ENCODE peak calls at places on chromosomes 5 and 9, in seven cellular contexts. One of them, this sample, is unnamed.

GRCh38 chr5:33105521-33105941 is 335.2 kb upstream of the TARS1 start:
- DNase-seq in aorta: no peak
- DNase-seq in DND-41: no peak
- DNase-seq in tibial nerve: no peak
- DNase-seq in heart right ventricle: no peak
- DNase-seq in WERI-Rb-1: no peak
- DNase-seq in transverse colon: no peak
- DNase-seq in this sample: no peak

GRCh38 chr5:115898656-115899055 is 56.9 kb downstream of the AP3S1 start:
- DNase-seq in DND-41: no peak
- DNase-seq in WERI-Rb-1: no peak
- DNase-seq in aorta: no peak
- DNase-seq in heart right ventricle: no peak
- DNase-seq in tibial nerve: no peak
- DNase-seq in transverse colon: no peak
- DNase-seq in this sample: no peak

GRCh38 chr5:102910240-102911226 is 155.4 kb downstream of the PAM start:
- DNase-seq in transverse colon: no peak
- DNase-seq in WERI-Rb-1: no peak
- DNase-seq in aorta: no peak
- DNase-seq in DND-41: no peak
- DNase-seq in heart right ventricle: no peak
- DNase-seq in tibial nerve: no peak
- DNase-seq in this sample: no peak

GRCh38 chr5:59132131-59132530 is 549.3 kb downstream of the RAB3C start:
- DNase-seq in transverse colon: no peak
- DNase-seq in heart right ventricle: no peak
- DNase-seq in aorta: no peak
- DNase-seq in tibial nerve: no peak
- DNase-seq in DND-41: no peak
- DNase-seq in WERI-Rb-1: no peak
- DNase-seq in this sample: peak; percentile 70

GRCh38 chr9:93118863-93119702 is 15.0 kb downstream of the NINJ1 start:
- DNase-seq in DND-41: no peak
- DNase-seq in WERI-Rb-1: no peak
- DNase-seq in aorta: peak; percentile 53
- DNase-seq in tibial nerve: no peak
- DNase-seq in heart right ventricle: no peak
- DNase-seq in transverse colon: no peak
- DNase-seq in this sample: peak; percentile 29

GRCh38 chr5:77844408-77845272 is 68.5 kb upstream of the TBCA start:
- DNase-seq in DND-41: no peak
- DNase-seq in aorta: no peak
- DNase-seq in transverse colon: no peak
- DNase-seq in WERI-Rb-1: no peak
- DNase-seq in tibial nerve: no peak
- DNase-seq in heart right ventricle: no peak
- DNase-seq in this sample: no peak

GRCh38 chr9:69153707-69154521 is 20.2 kb upstream of the TJP2 start:
- DNase-seq in tibial nerve: no peak
- DNase-seq in DND-41: no peak
- DNase-seq in aorta: no peak
- DNase-seq in heart right ventricle: no peak
- DNase-seq in WERI-Rb-1: no peak
- DNase-seq in transverse colon: no peak
- DNase-seq in this sample: no peak

GRCh38 chr5:36787365-36787764 is 89.2 kb upstream of the NIPBL start:
- DNase-seq in DND-41: no peak
- DNase-seq in WERI-Rb-1: no peak
- DNase-seq in aorta: no peak
- DNase-seq in transverse colon: no peak
- DNase-seq in tibial nerve: no peak
- DNase-seq in heart right ventricle: no peak
- DNase-seq in this sample: no peak

GRCh38 chr5:52587131-52587530 is 200.6 kb upstream of the ITGA1 start:
- DNase-seq in tibial nerve: no peak
- DNase-seq in aorta: no peak
- DNase-seq in DND-41: no peak
- DNase-seq in heart right ventricle: no peak
- DNase-seq in WERI-Rb-1: no peak
- DNase-seq in transverse colon: no peak
- DNase-seq in this sample: no peak

GRCh38 chr9:15480028-15480427 is 30.7 kb downstream of the PSIP1 start:
- DNase-seq in WERI-Rb-1: no peak
- DNase-seq in aorta: no peak
- DNase-seq in tibial nerve: no peak
- DNase-seq in heart right ventricle: no peak
- DNase-seq in transverse colon: no peak
- DNase-seq in DND-41: no peak
- DNase-seq in this sample: no peak

GRCh38 chr5:151054713-151055112 is 26.1 kb downstream of the TNIP1 start:
- DNase-seq in DND-41: no peak
- DNase-seq in WERI-Rb-1: no peak
- DNase-seq in heart right ventricle: no peak
- DNase-seq in tibial nerve: no peak
- DNase-seq in aorta: no peak
- DNase-seq in transverse colon: peak; percentile 79
- DNase-seq in this sample: no peak

GRCh38 chr5:150642567-150642927 is 2.1 kb downstream of the SYNPO start:
- DNase-seq in transverse colon: peak; percentile 57
- DNase-seq in DND-41: no peak
- DNase-seq in aorta: peak; percentile 90
- DNase-seq in tibial nerve: peak; percentile 76
- DNase-seq in heart right ventricle: peak; percentile 64
- DNase-seq in WERI-Rb-1: no peak
- DNase-seq in this sample: no peak

GRCh38 chr9:1050125-1050895 is at the start of gene DMRT2:
- DNase-seq in tibial nerve: peak; percentile 92
- DNase-seq in aorta: peak; percentile 84
- DNase-seq in transverse colon: peak; percentile 93
- DNase-seq in DND-41: no peak
- DNase-seq in heart right ventricle: peak; percentile 84
- DNase-seq in WERI-Rb-1: peak; percentile 89
- DNase-seq in this sample: no peak

GRCh38 chr5:172956936-172957335 is 2.3 kb upstream of the RPL26L1 start:
- DNase-seq in DND-41: no peak
- DNase-seq in WERI-Rb-1: no peak
- DNase-seq in transverse colon: no peak
- DNase-seq in aorta: no peak
- DNase-seq in tibial nerve: no peak
- DNase-seq in heart right ventricle: no peak
- DNase-seq in this sample: no peak

GRCh38 chr5:125981016-125981415 is 442.2 kb upstream of the GRAMD2B start:
- DNase-seq in aorta: no peak
- DNase-seq in DND-41: no peak
- DNase-seq in heart right ventricle: peak; percentile 24
- DNase-seq in tibial nerve: no peak
- DNase-seq in WERI-Rb-1: no peak
- DNase-seq in transverse colon: no peak
- DNase-seq in this sample: no peak

GRCh38 chr5:52603742-52604141 is 184.0 kb upstream of the ITGA1 start:
- DNase-seq in transverse colon: no peak
- DNase-seq in aorta: no peak
- DNase-seq in heart right ventricle: no peak
- DNase-seq in tibial nerve: no peak
- DNase-seq in DND-41: no peak
- DNase-seq in WERI-Rb-1: no peak
- DNase-seq in this sample: no peak

GRCh38 chr5:53556001-53556400 is 4.4 kb upstream of the NDUFS4 start:
- DNase-seq in heart right ventricle: no peak
- DNase-seq in tibial nerve: no peak
- DNase-seq in WERI-Rb-1: no peak
- DNase-seq in DND-41: no peak
- DNase-seq in aorta: no peak
- DNase-seq in transverse colon: no peak
- DNase-seq in this sample: no peak

GRCh38 chr9:123893146-123893545 is 36.8 kb downstream of the DENND1A start:
- DNase-seq in tibial nerve: no peak
- DNase-seq in heart right ventricle: no peak
- DNase-seq in aorta: no peak
- DNase-seq in transverse colon: no peak
- DNase-seq in DND-41: no peak
- DNase-seq in WERI-Rb-1: no peak
- DNase-seq in this sample: no peak

GRCh38 chr9:38178282-38178681 is 109.3 kb upstream of the SHB start:
- DNase-seq in transverse colon: no peak
- DNase-seq in WERI-Rb-1: no peak
- DNase-seq in heart right ventricle: no peak
- DNase-seq in DND-41: no peak
- DNase-seq in aorta: no peak
- DNase-seq in tibial nerve: no peak
- DNase-seq in this sample: no peak

GRCh38 chr9:77087506-77087905 is 68.1 kb downstream of the FOXB2 start:
- DNase-seq in heart right ventricle: no peak
- DNase-seq in aorta: no peak
- DNase-seq in tibial nerve: no peak
- DNase-seq in DND-41: no peak
- DNase-seq in transverse colon: no peak
- DNase-seq in WERI-Rb-1: no peak
- DNase-seq in this sample: no peak

GRCh38 chr5:157918811-157919742 is 60.1 kb upstream of the CLINT1 start:
- DNase-seq in tibial nerve: no peak
- DNase-seq in WERI-Rb-1: no peak
- DNase-seq in aorta: no peak
- DNase-seq in DND-41: peak; percentile 83
- DNase-seq in transverse colon: peak; percentile 72
- DNase-seq in heart right ventricle: no peak
- DNase-seq in this sample: no peak

GRCh38 chr5:79886456-79886855 is 104.6 kb downstream of the MTX3 start:
- DNase-seq in heart right ventricle: no peak
- DNase-seq in aorta: no peak
- DNase-seq in DND-41: no peak
- DNase-seq in transverse colon: no peak
- DNase-seq in WERI-Rb-1: no peak
- DNase-seq in tibial nerve: no peak
- DNase-seq in this sample: no peak

GRCh38 chr9:99005651-99006050 is 61.9 kb downstream of the COL15A1 start:
- DNase-seq in transverse colon: no peak
- DNase-seq in tibial nerve: no peak
- DNase-seq in aorta: no peak
- DNase-seq in WERI-Rb-1: no peak
- DNase-seq in heart right ventricle: no peak
- DNase-seq in DND-41: no peak
- DNase-seq in this sample: no peak

DNA sequence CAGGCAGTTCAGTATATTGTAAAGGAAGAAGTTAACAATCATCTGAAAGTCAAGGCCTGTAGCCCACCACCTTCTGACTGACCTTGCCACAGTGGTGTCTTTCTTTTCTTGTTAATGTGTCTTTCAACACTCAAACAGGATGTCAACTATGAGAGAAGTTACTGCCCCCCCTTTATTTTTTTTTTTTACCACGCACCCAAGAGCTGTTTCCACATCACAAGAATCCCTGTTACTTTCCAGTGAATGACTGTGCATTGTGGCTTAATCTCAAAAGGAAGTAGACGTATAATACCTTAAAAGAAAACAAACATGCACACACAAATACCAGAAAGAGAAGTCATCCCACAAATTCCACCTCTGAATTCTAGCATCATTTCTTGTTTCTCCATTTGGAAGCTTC is 201.3 kb downstream of the EFNA5 start:
- DNase-seq in WERI-Rb-1: no peak
- DNase-seq in aorta: no peak
- DNase-seq in DND-41: peak; percentile 49
- DNase-seq in heart right ventricle: no peak
- DNase-seq in transverse colon: no peak
- DNase-seq in tibial nerve: no peak
- DNase-seq in this sample: no peak
- H3K4me3 ChIP-seq in WERI-Rb-1: no peak overlapping the region
- H3K4me3 ChIP-seq in aorta: no peak overlapping the region
- H3K4me3 ChIP-seq in DND-41: no peak overlapping the region
- H3K4me3 ChIP-seq in heart right ventricle: no peak overlapping the region
- H3K4me3 ChIP-seq in transverse colon: no peak overlapping the region
- H3K4me3 ChIP-seq in tibial nerve: no peak overlapping the region
- H3K4me3 ChIP-seq in this sample: no peak overlapping the region

DNA sequence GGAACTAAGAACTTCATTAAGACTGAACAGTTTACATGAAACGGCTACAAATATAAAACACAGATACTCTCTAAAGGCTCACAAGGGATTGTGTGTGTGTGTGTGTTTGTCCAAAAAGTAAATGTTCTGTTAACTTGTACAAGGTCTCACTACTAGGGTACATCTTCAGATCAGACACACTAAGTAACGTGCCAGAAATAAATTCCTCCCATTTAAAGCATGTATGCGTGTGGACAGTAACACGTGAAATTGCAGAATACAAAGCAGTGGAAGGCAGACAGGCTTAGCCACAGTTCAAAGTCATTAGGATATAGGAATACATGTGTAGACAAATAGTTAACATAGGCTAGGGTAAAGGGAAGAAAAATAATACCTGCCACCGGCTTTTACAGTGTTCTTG is 1.8 kb downstream of the BNC2 start:
- DNase-seq in aorta: no peak
- DNase-seq in DND-41: no peak
- DNase-seq in tibial nerve: no peak
- DNase-seq in transverse colon: no peak
- DNase-seq in heart right ventricle: no peak
- DNase-seq in WERI-Rb-1: no peak
- DNase-seq in this sample: no peak
- H3K4me3 ChIP-seq in aorta: no peak overlapping the region
- H3K4me3 ChIP-seq in DND-41: no peak overlapping the region
- H3K4me3 ChIP-seq in tibial nerve: peak overlapping the region; percentile 59
- H3K4me3 ChIP-seq in transverse colon: no peak overlapping the region
- H3K4me3 ChIP-seq in heart right ventricle: peak overlapping the region; percentile 72
- H3K4me3 ChIP-seq in WERI-Rb-1: no peak overlapping the region
- H3K4me3 ChIP-seq in this sample: no peak overlapping the region

DNA sequence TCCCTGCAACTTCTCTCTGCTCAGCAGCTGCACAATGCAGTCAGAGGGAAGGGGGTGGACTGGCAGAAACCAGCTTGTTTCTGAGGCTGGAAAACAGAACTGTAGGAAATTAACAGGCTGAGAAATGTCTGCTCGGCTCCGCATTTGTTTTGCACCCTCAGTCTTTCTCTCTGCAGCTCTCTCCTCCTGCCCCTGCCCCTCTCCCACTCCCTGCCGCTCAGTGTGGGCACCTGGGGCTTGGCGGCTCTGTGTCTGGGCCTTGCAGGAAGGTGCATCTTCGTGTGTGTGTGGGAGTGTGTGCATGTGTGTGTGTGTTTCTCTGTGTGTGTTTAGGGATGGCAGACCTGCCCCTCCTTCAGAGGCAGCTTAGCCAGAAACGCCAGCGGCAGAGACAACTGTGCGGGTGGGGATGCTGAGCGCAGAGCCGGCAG is 53.0 kb downstream of the PCDH1 start:
- DNase-seq in WERI-Rb-1: no peak
- DNase-seq in heart right ventricle: no peak
- DNase-seq in aorta: no peak
- DNase-seq in tibial nerve: no peak
- DNase-seq in transverse colon: no peak
- DNase-seq in DND-41: no peak
- DNase-seq in this sample: no peak
- H3K4me3 ChIP-seq in WERI-Rb-1: no peak overlapping the region
- H3K4me3 ChIP-seq in heart right ventricle: no peak overlapping the region
- H3K4me3 ChIP-seq in aorta: no peak overlapping the region
- H3K4me3 ChIP-seq in tibial nerve: no peak overlapping the region
- H3K4me3 ChIP-seq in transverse colon: no peak overlapping the region
- H3K4me3 ChIP-seq in DND-41: no peak overlapping the region
- H3K4me3 ChIP-seq in this sample: no peak overlapping the region

GRCh38 chr9:13732290-13732689 is 452.8 kb upstream of the MPDZ start:
- DNase-seq in tibial nerve: no peak
- DNase-seq in DND-41: no peak
- DNase-seq in transverse colon: no peak
- DNase-seq in heart right ventricle: no peak
- DNase-seq in WERI-Rb-1: no peak
- DNase-seq in aorta: no peak
- DNase-seq in this sample: no peak
- H3K4me3 ChIP-seq in tibial nerve: no peak overlapping the region
- H3K4me3 ChIP-seq in DND-41: no peak overlapping the region
- H3K4me3 ChIP-seq in transverse colon: no peak overlapping the region
- H3K4me3 ChIP-seq in heart right ventricle: no peak overlapping the region
- H3K4me3 ChIP-seq in WERI-Rb-1: no peak overlapping the region
- H3K4me3 ChIP-seq in aorta: no peak overlapping the region
- H3K4me3 ChIP-seq in this sample: no peak overlapping the region

This sample was measured in CD4-positive, alpha-beta memory T cell.